ENCODE peak calls at places on chromosomes 13 and 19, in five cellular contexts. X is H9, N is esophagus squamous epithelium, U is HCT116, A is mesenchymal stem cell. E is an unnamed sample.

GRCh38 chr13:65803706-65804392 is 1426.3 kb downstream of the PCDH9 start:
- DNase-seq in X (no peak), A (no peak), U (no peak), N (no peak), E (no peak)

GRCh38 chr13:98751397-98752110 is 918 bp downstream of the SLC15A1 start:
- DNase-seq in A (peak; percentile 17), U (no peak), X (peak; percentile 66), N (no peak), E (peak; percentile 95)

GRCh38 chr13:50712882-50713281 is 130.6 kb downstream of the DLEU7 start:
- DNase-seq in N (no peak), U (no peak), A (no peak), X (no peak), E (no peak)

GRCh38 chr13:69857188-69857821 is 250.3 kb upstream of the ATXN8OS start:
- DNase-seq in A (peak; percentile 49), X (no peak), U (peak; percentile 45), N (no peak), E (no peak)

GRCh38 chr19:5376928-5377327 is 36.3 kb upstream of the PTPRS start:
- DNase-seq in A (no peak), U (no peak), X (no peak), N (no peak), E (no peak)

GRCh38 chr19:53365899-53366493 is 491 bp downstream of the ZNF525 start:
- DNase-seq in X (no peak), A (no peak), U (no peak), N (no peak), E (peak; percentile 83)

GRCh38 chr13:23383151-23383550 is 50.4 kb downstream of the SACS start:
- DNase-seq in U (no peak), N (no peak), A (no peak), X (no peak), E (no peak)

GRCh38 chr19:55353803-55354697 is 469 bp downstream of the COX6B2 start:
- DNase-seq in U (peak; percentile 23), A (peak; percentile 76), X (peak; percentile 88), N (no peak), E (peak; percentile 98)

GRCh38 chr19:42233638-42234292 is 8.6 kb downstream of the GSK3A start:
- DNase-seq in X (no peak), N (no peak), U (no peak), A (no peak), E (peak; percentile 25)

GRCh38 chr19:5339950-5340636 is 519 bp downstream of the PTPRS start:
- DNase-seq in X (no peak), A (no peak), U (no peak), N (no peak), E (peak; percentile 93)

GRCh38 chr13:24864579-24864978 is 100.6 kb downstream of the RNF17 start:
- DNase-seq in N (no peak), U (no peak), A (no peak), X (no peak), E (no peak)

GRCh38 chr19:16944626-16945363 is 56.0 kb downstream of the F2RL3 start:
- DNase-seq in N (no peak), X (no peak), A (no peak), U (no peak), E (no peak)

GRCh38 chr13:113820813-113821651 is 42.8 kb downstream of the GAS6 start:
- DNase-seq in N (no peak), A (peak; percentile 99), X (no peak), U (no peak), E (peak; percentile 100)

GRCh38 chr13:50485979-50486935 is 357.2 kb downstream of the DLEU7 start:
- DNase-seq in U (no peak), A (no peak), X (no peak), N (no peak), E (no peak)

GRCh38 chr19:55340144-55340783 is 588 bp downstream of the KMT5C start:
- DNase-seq in U (no peak), A (no peak), N (no peak), X (peak; percentile 52), E (peak; percentile 88)

GRCh38 chr13:71625694-71626093 is 241.3 kb downstream of the DACH1 start:
- DNase-seq in U (no peak), X (no peak), N (no peak), A (peak; percentile 84), E (no peak)

GRCh38 chr19:44782729-44783128 is 5.0 kb downstream of the CBLC start:
- DNase-seq in N (no peak), X (no peak), U (no peak), A (no peak), E (no peak)

GRCh38 chr19:4745986-4746385 is 22.3 kb upstream of the DPP9 start:
- DNase-seq in A (no peak), X (no peak), U (no peak), N (no peak), E (no peak)

GRCh38 chr19:56080669-56081401 is 40.3 kb downstream of the ZNF787 start:
- DNase-seq in U (peak; percentile 39), X (peak; percentile 88), N (peak; percentile 14), A (peak; percentile 90), E (peak; percentile 97)

GRCh38 chr13:21657538-21657937 is 13.3 kb upstream of the FGF9 start:
- DNase-seq in N (no peak), U (no peak), X (no peak), A (peak; percentile 71), E (no peak)

GRCh38 chr19:30374791-30375650 is 2.8 kb downstream of the ZNF536 start:
- DNase-seq in N (no peak), A (no peak), X (peak; percentile 44), U (no peak), E (no peak)

GRCh38 chr13:112069063-112069726 is 2.2 kb downstream of the SOX1 start:
- DNase-seq in A (no peak), N (no peak), X (no peak), U (no peak), E (peak; percentile 87)

GRCh38 chr19:5269279-5269678 is 71.3 kb downstream of the PTPRS start:
- DNase-seq in A (no peak), N (no peak), U (no peak), X (no peak), E (peak; percentile 58)

GRCh38 chr13:50810998-50811397 is 32.5 kb downstream of the DLEU7 start:
- DNase-seq in N (no peak), X (no peak), U (no peak), A (no peak), E (no peak)

GRCh38 chr13:99982021-99982740 is 597 bp downstream of the ZIC2 start:
- DNase-seq in U (no peak), A (no peak), N (no peak), X (no peak), E (peak; percentile 68)

GRCh38 chr13:35926859-35927530 is 204.2 kb downstream of the DCLK1 start:
- DNase-seq in N (no peak), A (peak; percentile 1), X (no peak), U (no peak), E (peak; percentile 9)

GRCh38 chr19:8208710-8209110 is 460 bp upstream of the CERS4 start:
- DNase-seq in X (no peak), N (no peak), A (no peak), U (no peak), E (peak; percentile 72)

GRCh38 chr19:9709305-9709704 is 34.4 kb upstream of the ZNF562 start:
- DNase-seq in A (no peak), N (no peak), U (no peak), X (no peak), E (no peak)

GRCh38 chr13:106372199-106373160 is 163.0 kb downstream of the EFNB2 start:
- DNase-seq in N (no peak), U (no peak), A (peak; percentile 57), X (no peak), E (no peak)

GRCh38 chr19:5787554-5788182 is 3.1 kb upstream of the PRR22 start:
- DNase-seq in U (no peak), X (no peak), N (no peak), A (no peak), E (peak; percentile 55)

DNA sequence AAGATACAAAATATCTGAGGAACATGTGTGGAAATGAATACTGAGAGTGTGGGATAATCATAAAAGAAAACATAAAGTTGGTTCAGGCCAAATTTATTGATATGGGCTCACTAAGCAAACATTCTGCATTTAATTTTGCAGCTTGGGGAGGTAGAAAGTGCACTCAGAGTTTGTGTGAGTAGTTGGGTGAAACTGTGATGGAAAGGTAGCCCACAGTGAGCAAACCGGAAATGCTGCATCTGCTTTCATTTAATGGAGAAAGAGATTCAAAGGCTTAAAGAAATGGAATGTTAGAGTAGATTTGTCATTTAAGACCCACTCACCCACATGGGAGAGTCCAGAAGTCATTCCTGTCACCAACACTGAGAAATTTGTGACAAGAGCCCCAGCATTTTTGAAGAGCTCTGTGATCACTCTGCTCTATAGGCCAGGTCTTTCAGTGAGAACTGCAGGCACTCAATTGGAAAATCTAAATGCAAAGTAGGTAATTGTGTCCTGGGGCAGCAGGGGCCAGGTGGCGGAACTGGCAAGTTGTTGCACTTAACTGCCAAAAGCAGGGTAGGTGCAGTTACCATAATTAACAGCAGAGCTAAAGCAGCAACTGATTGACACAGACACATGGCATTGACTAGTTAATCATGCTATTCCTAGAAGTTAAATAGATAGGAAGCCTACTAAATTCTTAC is 1228.3 kb upstream of the PCDH20 start:
- DNase-seq in U (no peak), X (peak; percentile 40), N (no peak), A (no peak), E (no peak)
- H3K9me3 ChIP-seq in U (peaks cover 7% of the 10 kb centered on the region), X (no peaks in the 10 kb centered on the region), N (peaks cover 26% of the 10 kb centered on the region), A (peaks cover 35% of the 10 kb centered on the region), E (peaks cover 2% of the 10 kb centered on the region)

GRCh38 chr13:32496574-32497160 is 41.9 kb downstream of the N4BP2L2 start:
- DNase-seq in U (no peak), A (no peak), X (no peak), N (no peak), E (no peak)

GRCh38 chr13:32501058-32501457 is 37.5 kb downstream of the N4BP2L2 start:
- DNase-seq in U (no peak), X (no peak), N (no peak), A (peak; percentile 14), E (no peak)

GRCh38 chr13:32495841-32496240 is 42.8 kb downstream of the N4BP2L2 start:
- DNase-seq in U (no peak), X (no peak), A (no peak), N (no peak), E (no peak)

GRCh38 chr13:32503727-32504126 is 34.9 kb downstream of the N4BP2L2 start:
- DNase-seq in X (no peak), A (no peak), N (no peak), U (no peak), E (no peak)

GRCh38 chr13:32499538-32500210 is 38.9 kb downstream of the N4BP2L2 start:
- DNase-seq in A (no peak), X (no peak), N (no peak), U (no peak), E (peak; percentile 29)
- H3K27ac ChIP-seq in A (no peak overlapping the region), X (no peak overlapping the region), N (no peak overlapping the region), U (no peak overlapping the region), E (no peak overlapping the region)

GRCh38 chr19:47813304-47813994 is 8.3 kb upstream of the CRX start:
- DNase-seq in U (peak; percentile 61), A (peak; percentile 51), N (no peak), X (peak; percentile 93), E (peak; percentile 90)

GRCh38 chr19:47819841-47820244 is 1.9 kb upstream of the CRX start:
- DNase-seq in N (no peak), X (peak; percentile 64), U (no peak), A (no peak), E (no peak)

DNA sequence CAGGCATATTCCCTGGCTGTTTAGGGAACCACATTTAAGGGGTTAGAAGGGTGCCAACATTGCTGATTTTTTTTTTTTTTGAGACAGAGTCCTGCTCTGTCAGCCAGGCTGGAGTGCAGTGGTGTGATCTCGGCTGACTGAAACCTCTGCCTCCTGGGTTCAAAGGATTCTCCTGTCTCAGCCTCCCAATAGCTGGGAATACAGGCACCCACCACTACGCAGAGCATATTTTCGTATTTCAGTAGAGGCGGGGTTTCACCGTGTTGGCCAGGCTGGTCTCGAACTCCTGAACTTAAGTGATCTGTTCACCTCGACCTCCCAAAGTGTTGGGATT is 7.8 kb upstream of the CRX start:
- DNase-seq in N (no peak), X (no peak), A (no peak), U (no peak), E (no peak)
- H3K9me3 ChIP-seq in N (no peaks in the 10 kb centered on the region), X (no peaks in the 10 kb centered on the region), A (no peaks in the 10 kb centered on the region), U (no peaks in the 10 kb centered on the region), E (no peaks in the 10 kb centered on the region)

GRCh38 chr13:27170521-27171243 is 929 bp downstream of the USP12 start:
- DNase-seq in N (no peak), X (peak; percentile 69), A (no peak), U (peak; percentile 8), E (peak; percentile 85)
- H3K27ac ChIP-seq in N (peak overlapping the region; percentile 98), X (peak overlapping the region; percentile 57), A (peak overlapping the region; percentile 57), U (peak overlapping the region; percentile 66), E (peak overlapping the region; percentile 84)

E was measured in osteoblast.